ENCODE peak calls at places on chromosomes 16 and 17, in eight cellular contexts. One of them, this sample, is unnamed. For H3K9me3 and H3K4me1, the result is how much of the 10 kb centered on the place peaks cover.

GRCh38 chr17:47164263-47164662 is 24.8 kb downstream of the CDC27 start:
- DNase-seq in CD8-positive, alpha-beta memory T cell: no peak
- DNase-seq in tibial artery: no peak
- DNase-seq in cardiac muscle cell: no peak
- DNase-seq in tibial nerve: no peak
- DNase-seq in upper lobe of right lung: no peak
- DNase-seq in esophagus squamous epithelium: no peak
- DNase-seq in heart left ventricle: no peak
- DNase-seq in this sample: no peak

GRCh38 chr16:7392206-7392605 is 59.6 kb downstream of the RBFOX1 start:
- DNase-seq in CD8-positive, alpha-beta memory T cell: no peak
- DNase-seq in tibial artery: no peak
- DNase-seq in cardiac muscle cell: no peak
- DNase-seq in tibial nerve: no peak
- DNase-seq in upper lobe of right lung: no peak
- DNase-seq in esophagus squamous epithelium: no peak
- DNase-seq in heart left ventricle: no peak
- DNase-seq in this sample: no peak

GRCh38 chr16:8026450-8026849 is 563.9 kb downstream of the TMEM114 start:
- DNase-seq in CD8-positive, alpha-beta memory T cell: no peak
- DNase-seq in tibial artery: no peak
- DNase-seq in cardiac muscle cell: no peak
- DNase-seq in tibial nerve: no peak
- DNase-seq in upper lobe of right lung: no peak
- DNase-seq in esophagus squamous epithelium: no peak
- DNase-seq in heart left ventricle: no peak
- DNase-seq in this sample: no peak

GRCh38 chr17:28760987-28761562 is 17.3 kb downstream of the TRAF4 start:
- DNase-seq in CD8-positive, alpha-beta memory T cell: no peak
- DNase-seq in tibial artery: peak
- DNase-seq in cardiac muscle cell: peak
- DNase-seq in tibial nerve: peak
- DNase-seq in upper lobe of right lung: peak
- DNase-seq in esophagus squamous epithelium: no peak
- DNase-seq in heart left ventricle: peak
- DNase-seq in this sample: peak

GRCh38 chr17:58317421-58318064 is 11.1 kb downstream of the TSPOAP1 start:
- DNase-seq in CD8-positive, alpha-beta memory T cell: peak
- DNase-seq in tibial artery: peak
- DNase-seq in cardiac muscle cell: peak
- DNase-seq in tibial nerve: no peak
- DNase-seq in upper lobe of right lung: peak
- DNase-seq in esophagus squamous epithelium: no peak
- DNase-seq in heart left ventricle: peak
- DNase-seq in this sample: peak

GRCh38 chr16:57628008-57628781 is at the start of gene ADGRG1:
- DNase-seq in CD8-positive, alpha-beta memory T cell: no peak
- DNase-seq in tibial artery: peak
- DNase-seq in cardiac muscle cell: peak
- DNase-seq in tibial nerve: peak
- DNase-seq in upper lobe of right lung: no peak
- DNase-seq in esophagus squamous epithelium: peak
- DNase-seq in heart left ventricle: peak
- DNase-seq in this sample: no peak

GRCh38 chr17:1047886-1048470 is 51.0 kb downstream of the TIMM22 start:
- DNase-seq in CD8-positive, alpha-beta memory T cell: no peak
- DNase-seq in tibial artery: no peak
- DNase-seq in cardiac muscle cell: no peak
- DNase-seq in tibial nerve: no peak
- DNase-seq in upper lobe of right lung: no peak
- DNase-seq in esophagus squamous epithelium: no peak
- DNase-seq in heart left ventricle: peak
- DNase-seq in this sample: peak

GRCh38 chr17:8144401-8145295 is 7.6 kb downstream of the PER1 start:
- DNase-seq in CD8-positive, alpha-beta memory T cell: peak
- DNase-seq in tibial artery: no peak
- DNase-seq in cardiac muscle cell: no peak
- DNase-seq in tibial nerve: no peak
- DNase-seq in upper lobe of right lung: peak
- DNase-seq in esophagus squamous epithelium: no peak
- DNase-seq in heart left ventricle: peak
- DNase-seq in this sample: no peak

GRCh38 chr16:57889960-57890751 is 80.8 kb downstream of the CNGB1 start:
- DNase-seq in CD8-positive, alpha-beta memory T cell: no peak
- DNase-seq in tibial artery: no peak
- DNase-seq in cardiac muscle cell: peak
- DNase-seq in tibial nerve: peak
- DNase-seq in upper lobe of right lung: no peak
- DNase-seq in esophagus squamous epithelium: no peak
- DNase-seq in heart left ventricle: no peak
- DNase-seq in this sample: peak

GRCh38 chr16:17723735-17724134 is 253.0 kb upstream of the XYLT1 start:
- DNase-seq in CD8-positive, alpha-beta memory T cell: no peak
- DNase-seq in tibial artery: no peak
- DNase-seq in cardiac muscle cell: no peak
- DNase-seq in tibial nerve: no peak
- DNase-seq in upper lobe of right lung: no peak
- DNase-seq in esophagus squamous epithelium: no peak
- DNase-seq in heart left ventricle: no peak
- DNase-seq in this sample: no peak

GRCh38 chr16:25161753-25162152 is 50.2 kb downstream of the LCMT1 start:
- DNase-seq in CD8-positive, alpha-beta memory T cell: no peak
- DNase-seq in tibial artery: no peak
- DNase-seq in cardiac muscle cell: no peak
- DNase-seq in tibial nerve: no peak
- DNase-seq in upper lobe of right lung: no peak
- DNase-seq in esophagus squamous epithelium: no peak
- DNase-seq in heart left ventricle: no peak
- DNase-seq in this sample: no peak

GRCh38 chr17:49497147-49498036 is 2.3 kb downstream of the NGFR start:
- DNase-seq in CD8-positive, alpha-beta memory T cell: no peak
- DNase-seq in tibial artery: peak
- DNase-seq in cardiac muscle cell: no peak
- DNase-seq in tibial nerve: peak
- DNase-seq in upper lobe of right lung: no peak
- DNase-seq in esophagus squamous epithelium: no peak
- DNase-seq in heart left ventricle: peak
- DNase-seq in this sample: no peak

GRCh38 chr17:71081666-71082065 is 912.3 kb downstream of the KCNJ2 start:
- DNase-seq in CD8-positive, alpha-beta memory T cell: no peak
- DNase-seq in tibial artery: no peak
- DNase-seq in cardiac muscle cell: no peak
- DNase-seq in tibial nerve: no peak
- DNase-seq in upper lobe of right lung: no peak
- DNase-seq in esophagus squamous epithelium: no peak
- DNase-seq in heart left ventricle: no peak
- DNase-seq in this sample: no peak

GRCh38 chr17:67673006-67673405 is 44.7 kb upstream of the NOL11 start:
- DNase-seq in CD8-positive, alpha-beta memory T cell: no peak
- DNase-seq in tibial artery: no peak
- DNase-seq in cardiac muscle cell: no peak
- DNase-seq in tibial nerve: no peak
- DNase-seq in upper lobe of right lung: no peak
- DNase-seq in esophagus squamous epithelium: no peak
- DNase-seq in heart left ventricle: no peak
- DNase-seq in this sample: no peak

GRCh38 chr16:31107465-31107867 is 720 bp upstream of the BCKDK start:
- DNase-seq in CD8-positive, alpha-beta memory T cell: no peak
- DNase-seq in tibial artery: no peak
- DNase-seq in cardiac muscle cell: no peak
- DNase-seq in tibial nerve: no peak
- DNase-seq in upper lobe of right lung: no peak
- DNase-seq in esophagus squamous epithelium: no peak
- DNase-seq in heart left ventricle: no peak
- DNase-seq in this sample: no peak

GRCh38 chr16:3508736-3509135 is 7.9 kb downstream of the CLUAP1 start:
- DNase-seq in CD8-positive, alpha-beta memory T cell: no peak
- DNase-seq in tibial artery: peak
- DNase-seq in cardiac muscle cell: no peak
- DNase-seq in tibial nerve: no peak
- DNase-seq in upper lobe of right lung: no peak
- DNase-seq in esophagus squamous epithelium: no peak
- DNase-seq in heart left ventricle: no peak
- DNase-seq in this sample: no peak

GRCh38 chr16:15782573-15783365 is 74.1 kb downstream of the MYH11 start:
- DNase-seq in CD8-positive, alpha-beta memory T cell: no peak
- DNase-seq in tibial artery: no peak
- DNase-seq in cardiac muscle cell: no peak
- DNase-seq in tibial nerve: no peak
- DNase-seq in upper lobe of right lung: no peak
- DNase-seq in esophagus squamous epithelium: no peak
- DNase-seq in heart left ventricle: no peak
- DNase-seq in this sample: peak

GRCh38 chr17:17423656-17424055 is 53.1 kb upstream of the MED9 start:
- DNase-seq in CD8-positive, alpha-beta memory T cell: no peak
- DNase-seq in tibial artery: peak
- DNase-seq in cardiac muscle cell: no peak
- DNase-seq in tibial nerve: no peak
- DNase-seq in upper lobe of right lung: no peak
- DNase-seq in esophagus squamous epithelium: no peak
- DNase-seq in heart left ventricle: no peak
- DNase-seq in this sample: no peak

GRCh38 chr17:17424552-17424951 is 52.2 kb upstream of the MED9 start:
- DNase-seq in CD8-positive, alpha-beta memory T cell: no peak
- DNase-seq in tibial artery: no peak
- DNase-seq in cardiac muscle cell: no peak
- DNase-seq in tibial nerve: no peak
- DNase-seq in upper lobe of right lung: no peak
- DNase-seq in esophagus squamous epithelium: no peak
- DNase-seq in heart left ventricle: no peak
- DNase-seq in this sample: no peak

GRCh38 chr17:17426184-17426583 is 50.6 kb upstream of the MED9 start:
- DNase-seq in CD8-positive, alpha-beta memory T cell: no peak
- DNase-seq in tibial artery: no peak
- DNase-seq in cardiac muscle cell: no peak
- DNase-seq in tibial nerve: no peak
- DNase-seq in upper lobe of right lung: no peak
- DNase-seq in esophagus squamous epithelium: no peak
- DNase-seq in heart left ventricle: no peak
- DNase-seq in this sample: no peak

GRCh38 chr17:17425591-17425990 is 51.2 kb upstream of the MED9 start:
- DNase-seq in CD8-positive, alpha-beta memory T cell: no peak
- DNase-seq in tibial artery: no peak
- DNase-seq in cardiac muscle cell: peak
- DNase-seq in tibial nerve: no peak
- DNase-seq in upper lobe of right lung: no peak
- DNase-seq in esophagus squamous epithelium: no peak
- DNase-seq in heart left ventricle: no peak
- DNase-seq in this sample: no peak

DNA sequence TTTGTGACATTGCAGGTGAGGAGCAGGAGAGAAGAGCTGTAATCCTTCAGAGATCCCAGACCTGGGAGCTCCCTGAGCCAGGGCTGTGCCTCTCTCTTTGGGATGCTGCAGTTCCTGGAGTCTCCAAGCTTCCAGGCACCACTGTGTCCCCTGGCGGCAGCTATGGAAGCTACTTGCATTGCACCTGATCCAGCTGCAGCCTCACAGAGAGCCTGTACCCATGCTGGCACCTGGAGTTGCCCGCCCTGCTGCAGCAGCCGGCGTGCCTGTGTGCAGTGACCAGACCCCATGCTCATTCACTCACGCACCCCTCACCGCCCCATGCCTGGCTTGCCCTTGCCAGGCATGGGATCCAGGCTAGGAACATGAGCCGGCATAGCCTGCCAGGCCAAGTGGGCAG is 51.8 kb upstream of the MED9 start:
- DNase-seq in CD8-positive, alpha-beta memory T cell: no peak
- DNase-seq in tibial artery: no peak
- DNase-seq in cardiac muscle cell: no peak
- DNase-seq in tibial nerve: no peak
- DNase-seq in upper lobe of right lung: peak
- DNase-seq in esophagus squamous epithelium: no peak
- DNase-seq in heart left ventricle: no peak
- DNase-seq in this sample: no peak
- H3K9me3 ChIP-seq in CD8-positive, alpha-beta memory T cell: under half
- H3K9me3 ChIP-seq in tibial artery: under half
- H3K9me3 ChIP-seq in cardiac muscle cell: under half
- H3K9me3 ChIP-seq in tibial nerve: under half
- H3K9me3 ChIP-seq in upper lobe of right lung: under half
- H3K9me3 ChIP-seq in esophagus squamous epithelium: under half
- H3K9me3 ChIP-seq in heart left ventricle: under half
- H3K9me3 ChIP-seq in this sample: under half

GRCh38 chr17:48488548-48489106 is 42.2 kb downstream of the HOXB1 start:
- DNase-seq in CD8-positive, alpha-beta memory T cell: no peak
- DNase-seq in tibial artery: no peak
- DNase-seq in cardiac muscle cell: no peak
- DNase-seq in tibial nerve: no peak
- DNase-seq in upper lobe of right lung: no peak
- DNase-seq in esophagus squamous epithelium: no peak
- DNase-seq in heart left ventricle: no peak
- DNase-seq in this sample: no peak
- H3K4me1 ChIP-seq in CD8-positive, alpha-beta memory T cell: under half
- H3K4me1 ChIP-seq in tibial artery: under half
- H3K4me1 ChIP-seq in cardiac muscle cell: under half
- H3K4me1 ChIP-seq in tibial nerve: under half
- H3K4me1 ChIP-seq in upper lobe of right lung: under half
- H3K4me1 ChIP-seq in esophagus squamous epithelium: under half
- H3K4me1 ChIP-seq in heart left ventricle: under half
- H3K4me1 ChIP-seq in this sample: under half

GRCh38 chr16:88434353-88434690 is 18.8 kb upstream of the ZFPM1 start:
- DNase-seq in CD8-positive, alpha-beta memory T cell: no peak
- DNase-seq in tibial artery: no peak
- DNase-seq in cardiac muscle cell: no peak
- DNase-seq in tibial nerve: no peak
- DNase-seq in upper lobe of right lung: no peak
- DNase-seq in esophagus squamous epithelium: no peak
- DNase-seq in heart left ventricle: no peak
- DNase-seq in this sample: no peak
- H3K4me3 ChIP-seq in CD8-positive, alpha-beta memory T cell: no peak
- H3K4me3 ChIP-seq in tibial artery: no peak
- H3K4me3 ChIP-seq in cardiac muscle cell: no peak
- H3K4me3 ChIP-seq in tibial nerve: no peak
- H3K4me3 ChIP-seq in upper lobe of right lung: no peak
- H3K4me3 ChIP-seq in esophagus squamous epithelium: no peak
- H3K4me3 ChIP-seq in heart left ventricle: no peak
- H3K4me3 ChIP-seq in this sample: no peak

GRCh38 chr17:82946081-82946480 is 106.3 kb upstream of the ZNF750 start:
- DNase-seq in CD8-positive, alpha-beta memory T cell: no peak
- DNase-seq in tibial artery: no peak
- DNase-seq in cardiac muscle cell: no peak
- DNase-seq in tibial nerve: no peak
- DNase-seq in upper lobe of right lung: no peak
- DNase-seq in esophagus squamous epithelium: no peak
- DNase-seq in heart left ventricle: no peak
- DNase-seq in this sample: no peak

GRCh38 chr17:82943751-82944150 is 103.9 kb upstream of the ZNF750 start:
- DNase-seq in CD8-positive, alpha-beta memory T cell: no peak
- DNase-seq in tibial artery: peak
- DNase-seq in cardiac muscle cell: no peak
- DNase-seq in tibial nerve: no peak
- DNase-seq in upper lobe of right lung: peak
- DNase-seq in esophagus squamous epithelium: no peak
- DNase-seq in heart left ventricle: peak
- DNase-seq in this sample: peak

GRCh38 chr17:82943339-82943738 is 103.5 kb upstream of the ZNF750 start:
- DNase-seq in CD8-positive, alpha-beta memory T cell: no peak
- DNase-seq in tibial artery: peak
- DNase-seq in cardiac muscle cell: no peak
- DNase-seq in tibial nerve: no peak
- DNase-seq in upper lobe of right lung: peak
- DNase-seq in esophagus squamous epithelium: no peak
- DNase-seq in heart left ventricle: peak
- DNase-seq in this sample: peak

GRCh38 chr17:82947051-82947991 is 107.5 kb upstream of the ZNF750 start:
- DNase-seq in CD8-positive, alpha-beta memory T cell: no peak
- DNase-seq in tibial artery: peak
- DNase-seq in cardiac muscle cell: no peak
- DNase-seq in tibial nerve: no peak
- DNase-seq in upper lobe of right lung: peak
- DNase-seq in esophagus squamous epithelium: no peak
- DNase-seq in heart left ventricle: peak
- DNase-seq in this sample: peak

GRCh38 chr17:82944990-82945389 is 105.2 kb upstream of the ZNF750 start:
- DNase-seq in CD8-positive, alpha-beta memory T cell: no peak
- DNase-seq in tibial artery: no peak
- DNase-seq in cardiac muscle cell: no peak
- DNase-seq in tibial nerve: no peak
- DNase-seq in upper lobe of right lung: no peak
- DNase-seq in esophagus squamous epithelium: no peak
- DNase-seq in heart left ventricle: no peak
- DNase-seq in this sample: no peak
- H3K9me3 ChIP-seq in CD8-positive, alpha-beta memory T cell: under half
- H3K9me3 ChIP-seq in tibial artery: under half
- H3K9me3 ChIP-seq in cardiac muscle cell: under half
- H3K9me3 ChIP-seq in tibial nerve: under half
- H3K9me3 ChIP-seq in upper lobe of right lung: under half
- H3K9me3 ChIP-seq in esophagus squamous epithelium: under half
- H3K9me3 ChIP-seq in heart left ventricle: under half
- H3K9me3 ChIP-seq in this sample: under half

This sample was measured in spleen.